ENCODE peak calls at places on chromosome 13, in five cellular contexts. G is SK-N-SH, Z is HCT116, U is H1, H is HepG2. N is an unnamed sample. For H3K4me1, the result is how much of the 10 kb centered on the place peaks cover.

GRCh38 chr13:113880651-113881611 is 17.1 kb upstream of the GAS6 start:
- DNase-seq in G (no peak), Z (no peak), U (no peak), H (no peak), N (no peak)

GRCh38 chr13:99760456-99760855 is 211.1 kb downstream of the ZIC5 start:
- DNase-seq in G (no peak), Z (no peak), U (peak), H (no peak), N (no peak)

GRCh38 chr13:94028234-94029145 is 451.0 kb downstream of the DCT start:
- DNase-seq in G (no peak), Z (no peak), U (no peak), H (peak), N (no peak)

GRCh38 chr13:110328509-110328908 is 21.4 kb downstream of the COL4A2 start:
- DNase-seq in G (no peak), Z (no peak), U (no peak), H (no peak), N (no peak)

GRCh38 chr13:107993239-107993948 is 221.9 kb downstream of the LIG4 start:
- DNase-seq in G (no peak), Z (no peak), U (no peak), H (no peak), N (no peak)

GRCh38 chr13:48891586-48891985 is 84.1 kb upstream of the FNDC3A start:
- DNase-seq in G (no peak), Z (peak), U (no peak), H (peak), N (no peak)

GRCh38 chr13:20994441-20994821 is 67.0 kb downstream of the LATS2 start:
- DNase-seq in G (no peak), Z (no peak), U (no peak), H (no peak), N (no peak)

GRCh38 chr13:46893820-46894533 is 2.9 kb downstream of the HTR2A start:
- DNase-seq in G (peak), Z (peak), U (peak), H (no peak), N (no peak)

GRCh38 chr13:50365683-50366391 is 350.6 kb downstream of the KCNRG start:
- DNase-seq in G (no peak), Z (no peak), U (no peak), H (peak), N (no peak)

DNA sequence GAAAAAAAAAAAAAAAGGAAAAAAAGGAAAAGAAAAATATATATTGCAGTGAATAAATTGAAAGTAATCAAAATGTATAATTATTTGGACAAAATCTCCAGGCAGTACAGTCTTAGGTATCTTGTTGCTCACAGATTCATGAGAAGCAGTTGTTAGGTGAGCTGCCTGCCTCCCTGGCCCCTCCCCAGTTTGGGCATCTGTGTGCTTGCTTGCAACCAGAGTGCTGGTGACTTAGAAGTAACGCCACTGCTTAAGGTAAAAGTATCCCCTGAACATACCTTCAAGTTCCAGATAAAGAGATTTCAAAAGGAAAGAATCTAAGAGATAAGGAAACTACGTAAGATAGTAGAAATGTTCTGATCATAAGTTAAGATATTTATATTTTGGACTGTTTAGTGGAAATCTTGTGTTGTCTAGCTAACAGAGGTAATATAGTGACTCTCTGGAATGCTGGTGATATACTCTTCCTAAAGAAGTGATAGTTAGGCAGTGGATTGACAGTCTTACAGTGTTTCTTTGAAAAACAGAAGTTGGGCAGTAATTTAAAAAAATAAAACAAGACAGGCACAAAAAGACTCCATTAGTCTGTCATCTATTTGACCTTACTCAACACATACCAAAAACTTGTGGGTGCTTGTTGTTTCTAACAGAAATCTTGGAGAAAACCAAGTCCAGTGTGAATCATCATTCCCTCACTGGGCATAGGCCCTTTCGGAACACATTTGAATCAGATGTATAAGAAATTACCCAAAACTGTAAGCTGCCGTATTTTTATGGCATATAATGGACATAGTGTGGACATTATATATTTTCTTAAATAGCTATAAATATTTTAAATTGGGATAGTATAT is 38.3 kb upstream of the KCTD4 start:
- DNase-seq in G (no peak), Z (no peak), U (no peak), H (no peak), N (no peak)
- H3K4me1 ChIP-seq in G (under half), Z (under half), U (under half), H (under half), N (under half)

GRCh38 chr13:73138276-73138950 is 79.6 kb downstream of the KLF5 start:
- DNase-seq in G (no peak), Z (no peak), U (no peak), H (peak), N (no peak)

GRCh38 chr13:73131247-73131646 is 72.4 kb downstream of the KLF5 start:
- DNase-seq in G (no peak), Z (no peak), U (no peak), H (no peak), N (no peak)

GRCh38 chr13:73136776-73137175 is 78.0 kb downstream of the KLF5 start:
- DNase-seq in G (no peak), Z (no peak), U (no peak), H (no peak), N (no peak)

GRCh38 chr13:73129023-73129422 is 70.2 kb downstream of the KLF5 start:
- DNase-seq in G (no peak), Z (no peak), U (no peak), H (no peak), N (no peak)

GRCh38 chr13:73133536-73133935 is 74.7 kb downstream of the KLF5 start:
- DNase-seq in G (no peak), Z (no peak), U (no peak), H (no peak), N (no peak)
- TF ChIP-seq YY1 in G (no peak), Z (no peak), U (no peak), H (no peak), N (no peak)

GRCh38 chr13:32208860-32209259 is 106.3 kb downstream of the ZAR1L start:
- DNase-seq in G (no peak), Z (no peak), U (no peak), H (no peak), N (no peak)
- H3K4me1 ChIP-seq in G (under half), Z (under half), U (under half), H (under half), N (under half)

GRCh38 chr13:43963726-43964125 is 84.0 kb downstream of the LACC1 start:
- DNase-seq in G (no peak), Z (peak), U (no peak), H (no peak), N (no peak)
- TF ChIP-seq YY1 in G (no peak), Z (no peak), U (no peak), H (no peak), N (no peak)

DNA sequence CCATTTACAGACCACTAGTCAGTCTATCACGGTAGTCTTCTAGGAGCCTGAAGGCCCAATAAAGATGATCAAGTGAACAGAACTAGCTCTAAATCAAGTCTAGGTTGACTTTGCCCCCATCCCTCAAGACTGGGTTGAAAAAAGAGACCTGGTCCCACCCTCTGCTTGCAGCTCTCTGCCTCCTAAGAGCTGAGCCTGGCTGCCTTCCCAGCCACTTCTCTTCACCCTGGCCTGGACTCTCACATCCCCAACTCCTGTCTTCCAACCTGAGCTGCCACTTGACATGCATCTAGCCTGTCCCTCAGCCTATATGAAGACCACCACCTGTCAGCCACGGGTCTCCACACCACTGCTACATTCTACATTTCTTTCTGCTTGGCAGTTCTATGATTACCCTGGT is 99.6 kb downstream of the FOXO1 start:
- DNase-seq in G (no peak), Z (no peak), U (no peak), H (no peak), N (no peak)
- H3K4me1 ChIP-seq in G (under half), Z (under half), U (under half), H (half or more), N (under half)

GRCh38 chr13:41589434-41589833 is 132.1 kb downstream of the RGCC start:
- DNase-seq in G (no peak), Z (no peak), U (no peak), H (no peak), N (no peak)

GRCh38 chr13:41590122-41590521 is 132.8 kb downstream of the RGCC start:
- DNase-seq in G (no peak), Z (no peak), U (no peak), H (no peak), N (no peak)

GRCh38 chr13:41590643-41591042 is 133.3 kb downstream of the RGCC start:
- DNase-seq in G (no peak), Z (no peak), U (no peak), H (no peak), N (no peak)

GRCh38 chr13:41588899-41589298 is 131.5 kb downstream of the RGCC start:
- DNase-seq in G (no peak), Z (peak), U (no peak), H (peak), N (no peak)

DNA sequence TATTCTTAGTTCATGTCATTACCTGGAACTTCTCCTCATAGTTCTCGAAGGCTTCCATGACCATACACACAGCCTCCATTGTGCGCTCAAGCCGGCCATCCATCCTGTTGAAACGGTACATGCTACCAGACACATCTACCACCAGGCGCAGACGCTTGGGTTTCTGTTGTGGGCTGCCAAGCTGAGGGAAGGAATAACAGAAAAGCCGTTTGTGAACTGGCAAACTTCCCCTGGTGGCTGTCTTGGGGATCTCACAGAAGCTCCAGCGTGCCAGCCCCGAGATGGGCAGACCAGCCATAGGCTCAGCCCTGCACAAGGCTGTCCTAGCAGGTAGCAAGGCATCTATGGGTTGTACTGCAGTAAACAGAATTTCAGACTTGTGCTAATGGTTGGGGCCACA is 130.1 kb downstream of the RGCC start:
- DNase-seq in G (no peak), Z (no peak), U (peak), H (no peak), N (no peak)
- TF ChIP-seq YY1 in G (no peak), Z (no peak), U (no peak), H (no peak), N (no peak)

GRCh38 chr13:29846475-29847256 is 3.8 kb downstream of the UBL3 start:
- DNase-seq in G (no peak), Z (no peak), U (no peak), H (no peak), N (no peak)
- H3K4me1 ChIP-seq in G (under half), Z (under half), U (under half), H (under half), N (under half)